ENCODE peak calls at places on chromosome 12, in eight cellular contexts. M is hepatocyte; B is esophagus squamous epithelium; F is CD8-positive, alpha-beta memory T cell; T is A673; U is Peyer's patch; L is neural progenitor cell; J is NT2/D1. N is an unnamed sample.

GRCh38 chr12:3049596-3050314 is 27.4 kb upstream of the TSPAN9 start:
- DNase-seq in T (peak; percentile 73), M (no peak), J (no peak), U (no peak), F (no peak), L (no peak), B (no peak), N (no peak)

GRCh38 chr12:6295187-6295811 is 15.2 kb upstream of the PLEKHG6 start:
- DNase-seq in U (peak; percentile 82), M (peak; percentile 91), L (no peak), T (no peak), J (peak; percentile 89), F (no peak), B (no peak), N (peak; percentile 99)

GRCh38 chr12:3117144-3117581 is 40.0 kb downstream of the TSPAN9 start:
- DNase-seq in B (no peak), U (no peak), M (no peak), T (peak; percentile 33), F (no peak), J (no peak), L (no peak), N (no peak)

GRCh38 chr12:87820524-87821194 is 208.5 kb downstream of the C12orf50 start:
- DNase-seq in F (no peak), B (no peak), J (no peak), U (no peak), L (no peak), T (no peak), M (no peak), N (no peak)

GRCh38 chr12:27260746-27261145 is 16.7 kb downstream of the STK38L start:
- DNase-seq in J (no peak), U (no peak), T (no peak), M (no peak), F (no peak), L (no peak), B (no peak), N (no peak)

GRCh38 chr12:123091756-123092155 is 59.1 kb downstream of the PITPNM2 start:
- DNase-seq in T (no peak), L (no peak), F (no peak), M (no peak), U (no peak), B (no peak), J (no peak), N (no peak)

GRCh38 chr12:75852143-75852542 is 179.4 kb downstream of the PHLDA1 start:
- DNase-seq in T (peak; percentile 22), M (no peak), B (no peak), F (no peak), L (no peak), J (no peak), U (no peak), N (no peak)

GRCh38 chr12:2559931-2560715 is 234.6 kb upstream of the FKBP4 start:
- DNase-seq in B (no peak), M (no peak), L (no peak), U (no peak), J (no peak), T (no peak), F (no peak), N (no peak)

GRCh38 chr12:56040963-56041578 is 647 bp upstream of the RPS26 start:
- DNase-seq in J (no peak), B (no peak), M (no peak), L (no peak), T (no peak), U (no peak), F (no peak), N (no peak)

DNA sequence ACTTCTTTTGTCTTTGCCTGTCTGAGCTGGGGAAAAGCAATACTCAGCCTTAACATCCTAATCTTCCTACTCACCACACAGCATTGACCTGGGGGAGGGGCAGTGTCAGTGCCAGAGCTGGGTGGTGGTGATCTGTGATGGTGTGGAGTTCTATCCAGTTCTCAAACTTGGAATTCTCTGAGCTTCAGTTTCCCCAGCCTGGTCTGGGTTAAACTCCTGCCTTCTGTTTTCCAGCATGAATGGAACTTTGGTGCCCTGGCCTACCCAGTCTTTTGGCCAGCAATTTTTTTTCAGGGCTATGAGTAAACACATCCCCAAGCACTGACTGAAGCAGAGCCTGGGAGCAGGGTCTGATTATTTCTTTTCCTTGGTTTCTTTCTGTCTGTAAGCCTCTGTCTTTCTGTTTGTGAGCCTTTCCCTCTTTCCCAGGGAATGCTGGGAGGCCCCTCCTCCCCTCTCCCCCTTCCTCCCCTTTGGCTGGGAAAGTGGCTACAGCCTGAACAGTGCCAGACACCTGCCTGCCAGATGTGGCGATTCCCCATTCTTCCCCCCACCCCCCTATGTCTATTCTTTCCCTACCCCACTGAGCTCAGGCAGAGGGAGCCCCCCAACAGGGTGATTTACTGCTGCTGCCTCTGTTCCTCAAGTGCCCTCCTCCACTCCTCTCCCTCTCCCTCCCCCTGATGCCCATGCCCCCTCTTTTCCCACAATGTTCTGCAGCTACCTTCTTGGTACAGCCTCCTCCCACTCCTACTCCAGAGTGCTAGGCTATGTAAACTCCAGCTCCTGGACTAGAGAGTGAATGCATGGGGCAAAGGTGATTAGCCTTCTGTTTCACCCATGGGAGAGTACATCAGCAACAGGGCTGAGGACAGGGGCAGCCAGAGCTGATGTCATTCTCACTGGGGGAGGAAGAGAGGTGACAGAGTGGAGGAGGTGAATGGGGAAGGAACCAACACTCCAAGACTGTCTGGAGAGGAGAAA is 11.1 kb downstream of the GPR84 start:
- DNase-seq in J (no peak), F (no peak), B (no peak), L (peak; percentile 81), U (no peak), M (peak; percentile 70), T (no peak), N (no peak)
- H3K4me1 ChIP-seq in J (peaks cover 33% of the 10 kb centered on the region), F (peaks cover 21% of the 10 kb centered on the region), B (peaks cover 30% of the 10 kb centered on the region), L (peaks cover 99% of the 10 kb centered on the region), U (peaks cover 8% of the 10 kb centered on the region), M (peaks cover 45% of the 10 kb centered on the region), T (peaks cover 45% of the 10 kb centered on the region), N (peaks cover 1% of the 10 kb centered on the region)

GRCh38 chr12:99522456-99522855 is 125.1 kb upstream of the GARIN6 start:
- DNase-seq in L (no peak), F (no peak), T (no peak), U (no peak), M (no peak), J (no peak), B (no peak), N (no peak)

GRCh38 chr12:99523853-99524252 is 123.7 kb upstream of the GARIN6 start:
- DNase-seq in F (no peak), J (no peak), B (no peak), U (no peak), T (no peak), L (no peak), M (no peak), N (no peak)

GRCh38 chr12:99521664-99522063 is 125.9 kb upstream of the GARIN6 start:
- DNase-seq in J (no peak), U (no peak), B (no peak), T (no peak), M (no peak), L (no peak), F (no peak), N (no peak)
- H3K4me3 ChIP-seq in J (no peak overlapping the region), U (no peak overlapping the region), B (no peak overlapping the region), T (no peak overlapping the region), M (no peak overlapping the region), L (no peak overlapping the region), F (no peak overlapping the region), N (no peak overlapping the region)

DNA sequence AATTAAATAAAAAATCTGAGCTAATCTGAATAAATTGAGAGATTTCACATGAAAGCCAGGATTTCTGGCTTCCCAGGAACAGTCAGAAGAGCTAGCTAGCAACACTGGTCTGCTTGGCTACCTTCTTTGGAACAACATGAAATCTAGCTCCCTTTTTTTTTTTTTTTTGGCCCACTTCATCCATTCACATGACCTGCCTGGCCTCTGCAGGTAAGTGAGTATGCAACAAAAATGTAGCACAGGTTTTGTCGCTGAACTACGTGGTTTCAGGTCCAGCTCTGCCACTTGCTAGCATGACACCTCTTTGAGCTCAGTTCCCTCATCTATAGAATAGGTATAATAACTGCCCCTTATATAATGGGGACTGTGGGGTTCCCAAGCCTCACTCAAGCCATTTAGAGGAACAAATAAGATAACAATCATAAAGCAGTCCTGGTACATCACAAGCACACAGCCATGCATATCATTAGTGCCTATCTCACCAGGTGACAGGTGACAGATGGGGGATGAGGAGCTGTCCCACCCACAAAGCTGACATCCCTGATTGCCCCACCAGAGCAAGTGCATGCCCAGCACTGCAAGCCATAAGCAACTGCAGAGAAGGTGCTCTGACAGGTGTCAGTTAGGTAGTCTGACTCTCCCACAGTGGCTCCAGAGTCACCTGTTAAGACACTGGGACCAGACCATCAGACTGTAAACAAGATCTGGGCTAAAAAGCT is 25.6 kb downstream of the PXN start:
- DNase-seq in B (no peak), J (no peak), U (no peak), M (no peak), L (no peak), F (no peak), T (no peak), N (peak; percentile 49)
- H3K4me1 ChIP-seq in B (peaks cover 97% of the 10 kb centered on the region), J (peaks cover 30% of the 10 kb centered on the region), U (peaks cover 76% of the 10 kb centered on the region), M (peaks cover 55% of the 10 kb centered on the region), L (peaks cover 13% of the 10 kb centered on the region), F (peaks cover 89% of the 10 kb centered on the region), T (peaks cover 42% of the 10 kb centered on the region), N (peaks cover 18% of the 10 kb centered on the region)

DNA sequence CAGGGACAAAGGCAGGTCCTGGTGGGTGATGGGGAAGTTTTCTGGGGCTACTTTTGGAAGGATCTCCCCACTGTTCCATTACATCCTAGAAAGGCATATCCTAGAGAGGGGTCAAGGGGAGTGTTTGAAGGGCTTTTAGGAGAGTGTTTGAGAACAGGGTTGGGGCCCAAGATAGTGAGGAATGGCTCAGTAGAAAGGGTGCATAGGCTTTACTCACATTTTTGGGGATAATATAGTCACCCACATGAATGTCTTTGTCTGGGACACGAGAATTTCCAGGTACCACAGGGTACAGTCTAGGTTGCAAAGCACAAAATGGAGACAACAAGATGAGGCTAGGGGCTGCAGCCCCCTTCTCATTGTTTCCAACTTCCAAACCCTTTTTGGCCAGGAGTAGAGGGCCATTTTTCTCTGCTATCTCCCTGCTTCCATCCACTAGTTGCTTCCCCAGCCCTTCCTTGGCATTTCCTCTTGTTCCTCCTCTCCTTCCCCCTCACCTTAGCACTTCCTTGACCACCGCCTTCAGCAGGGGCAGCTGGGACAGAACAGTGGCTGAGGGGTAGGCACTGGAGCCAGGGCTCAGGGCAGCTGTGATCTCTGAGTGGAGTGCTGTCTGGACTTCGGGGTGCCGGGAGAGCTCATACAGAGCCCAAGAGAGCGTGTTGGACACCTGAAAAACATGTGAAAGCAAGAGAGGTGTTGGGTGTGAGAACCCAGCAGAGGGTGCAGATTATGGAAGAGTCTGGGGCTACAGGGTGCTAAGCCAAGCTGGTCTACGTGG is 2.8 kb downstream of the CYP27B1 start:
- DNase-seq in L (no peak), T (no peak), B (no peak), F (no peak), U (no peak), M (no peak), J (no peak), N (no peak)
- H3K4me3 ChIP-seq in L (no peak overlapping the region), T (no peak overlapping the region), B (peak overlapping the region; percentile 52), F (peak overlapping the region; percentile 70), U (no peak overlapping the region), M (no peak overlapping the region), J (no peak overlapping the region), N (no peak overlapping the region)

GRCh38 chr12:95205016-95205415 is 12.3 kb downstream of the FGD6 start:
- DNase-seq in J (no peak), F (no peak), U (no peak), L (no peak), M (no peak), B (no peak), T (no peak), N (no peak)
- H3K4me1 ChIP-seq in J (peaks cover 3% of the 10 kb centered on the region), F (peaks cover 4% of the 10 kb centered on the region), U (peaks cover 33% of the 10 kb centered on the region), L (peaks cover 33% of the 10 kb centered on the region), M (peaks cover 58% of the 10 kb centered on the region), B (peaks cover 72% of the 10 kb centered on the region), T (peaks cover 53% of the 10 kb centered on the region), N (no peaks in the 10 kb centered on the region)